ENCODE peak calls at places on chromosomes 13 and 19, in six cellular contexts. V is coronary artery, D is tibial nerve, C is GM10248, P is EH, X is IMR-90. H is an unnamed sample.

GRCh38 chr13:20221772-20222171 is 10.3 kb downstream of the GJB6 start:
- DNase-seq in V (no peak), D (no peak), C (no peak), P (no peak), X (no peak), H (no peak)

GRCh38 chr19:18700501-18701249 is 17.2 kb downstream of the CRTC1 start:
- DNase-seq in V (no peak), D (peak; percentile 67), C (peak; percentile 82), P (peak; percentile 65), X (peak; percentile 29), H (peak; percentile 79)

GRCh38 chr13:71759506-71760225 is 107.3 kb downstream of the DACH1 start:
- DNase-seq in V (no peak), D (no peak), C (no peak), P (no peak), X (no peak), H (no peak)

GRCh38 chr13:83056269-83056668 is 826.0 kb downstream of the SLITRK1 start:
- DNase-seq in V (no peak), D (no peak), C (no peak), P (no peak), X (no peak), H (no peak)

GRCh38 chr13:37058801-37059135 is 720 bp downstream of the SUPT20H start:
- DNase-seq in V (no peak), D (no peak), C (no peak), P (no peak), X (no peak), H (no peak)

GRCh38 chr13:101149735-101150380 is 266.4 kb downstream of the NALCN start:
- DNase-seq in V (no peak), D (no peak), C (no peak), P (peak; percentile 44), X (peak; percentile 66), H (peak; percentile 27)

GRCh38 chr13:111114362-111115050 is 604 bp upstream of the ARHGEF7 start:
- DNase-seq in V (peak; percentile 84), D (no peak), C (peak; percentile 41), P (peak; percentile 60), X (peak; percentile 43), H (no peak)

GRCh38 chr13:93876236-93876635 is 603.2 kb downstream of the DCT start:
- DNase-seq in V (no peak), D (no peak), C (no peak), P (no peak), X (no peak), H (no peak)

GRCh38 chr13:100394005-100394695 is 194.4 kb downstream of the GGACT start:
- DNase-seq in V (no peak), D (no peak), C (peak; percentile 53), P (peak; percentile 95), X (peak; percentile 92), H (peak; percentile 47)

GRCh38 chr19:38035515-38036495 is 128.8 kb downstream of the SIPA1L3 start:
- DNase-seq in V (no peak), D (no peak), C (no peak), P (peak; percentile 87), X (peak; percentile 58), H (peak; percentile 64)

GRCh38 chr19:47414469-47414868 is 4.9 kb downstream of the MEIS3 start:
- DNase-seq in V (no peak), D (no peak), C (no peak), P (no peak), X (no peak), H (no peak)

GRCh38 chr19:57934820-57935665 is at the start of gene ZNF418:
- DNase-seq in V (no peak), D (no peak), C (peak; percentile 39), P (peak; percentile 71), X (peak; percentile 84), H (no peak)

GRCh38 chr13:106533940-106534843 is 1.3 kb downstream of the EFNB2 start:
- DNase-seq in V (peak; percentile 79), D (no peak), C (peak; percentile 17), P (peak; percentile 74), X (peak; percentile 63), H (no peak)

GRCh38 chr19:35768082-35768421 is 7.3 kb upstream of the ARHGAP33 start:
- DNase-seq in V (no peak), D (no peak), C (no peak), P (no peak), X (no peak), H (no peak)

GRCh38 chr13:41365636-41366035 is 54.6 kb downstream of the NAA16 start:
- DNase-seq in V (no peak), D (no peak), C (no peak), P (peak; percentile 87), X (peak; percentile 49), H (no peak)

GRCh38 chr19:46998445-46999142 is 21.0 kb upstream of the NPAS1 start:
- DNase-seq in V (no peak), D (no peak), C (no peak), P (no peak), X (no peak), H (no peak)

GRCh38 chr19:35260694-35261304 is 8.0 kb upstream of the USF2 start:
- DNase-seq in V (no peak), D (peak; percentile 5), C (peak; percentile 4), P (no peak), X (no peak), H (no peak)

GRCh38 chr13:39226359-39226758 is 188.1 kb downstream of the NHLRC3 start:
- DNase-seq in V (no peak), D (no peak), C (no peak), P (no peak), X (no peak), H (no peak)

GRCh38 chr13:73936001-73936400 is 198.2 kb downstream of the KLF12 start:
- DNase-seq in V (no peak), D (no peak), C (no peak), P (no peak), X (peak; percentile 46), H (no peak)

GRCh38 chr13:70568571-70568970 is 460.3 kb upstream of the KLHL1 start:
- DNase-seq in V (no peak), D (no peak), C (peak; percentile 30), P (peak; percentile 4), X (peak; percentile 26), H (peak; percentile 11)

GRCh38 chr13:47829684-47830083 is 171.4 kb downstream of the SUCLA2 start:
- DNase-seq in V (no peak), D (no peak), C (no peak), P (peak; percentile 34), X (peak; percentile 21), H (no peak)

GRCh38 chr13:44050450-44051063 is 170.9 kb downstream of the LACC1 start:
- DNase-seq in V (no peak), D (no peak), C (peak; percentile 20), P (peak; percentile 43), X (peak; percentile 52), H (peak; percentile 12)

GRCh38 chr13:41075034-41075433 is 13.7 kb downstream of the WBP4 start:
- DNase-seq in V (no peak), D (no peak), C (peak; percentile 35), P (peak; percentile 55), X (peak; percentile 49), H (no peak)

H was measured in NCI-H2227 treated with DMSO at 0.1 percent for 48 hours.